ENCODE peak calls at places on chromosomes 1 and 21, in nine cellular contexts. O, B, S, I, T, C, K, G and P are unnamed samples.

GRCh38 chr1:208203848-208204609 is 40.2 kb downstream of the PLXNA2 start:
- DNase-seq in I (no peak), B (no peak), S (peak), K (no peak), T (peak), G (no peak), O (no peak), C (no peak), P (no peak)

GRCh38 chr1:15943515-15944307 is 32.2 kb downstream of the ZBTB17 start:
- DNase-seq in O (no peak), G (no peak), K (no peak), S (no peak), C (no peak), T (no peak), B (no peak), I (no peak), P (no peak)

GRCh38 chr21:46347791-46348381 is 23.9 kb downstream of the PCNT start:
- DNase-seq in K (no peak), I (no peak), T (peak), C (no peak), S (peak), G (no peak), O (no peak), B (no peak), P (no peak)

GRCh38 chr1:232501174-232501573 is 128.8 kb downstream of the SIPA1L2 start:
- DNase-seq in K (no peak), G (no peak), S (no peak), O (no peak), I (no peak), C (no peak), B (no peak), T (no peak), P (no peak)

GRCh38 chr1:83511327-83511726 is 487.6 kb downstream of the TTLL7 start:
- DNase-seq in I (no peak), O (no peak), T (peak), B (no peak), K (peak), C (no peak), G (no peak), S (no peak), P (no peak)

GRCh38 chr1:24236170-24237045 is 49.3 kb upstream of the IFNLR1 start:
- DNase-seq in T (peak), S (peak), I (no peak), K (no peak), O (peak), B (peak), C (no peak), G (peak), P (no peak)

GRCh38 chr1:60848583-60849188 is 233.7 kb upstream of the NFIA start:
- DNase-seq in O (no peak), K (peak), I (no peak), G (peak), C (no peak), S (peak), B (no peak), T (peak), P (no peak)

GRCh38 chr1:234106032-234106431 is 201.6 kb downstream of the SLC35F3 start:
- DNase-seq in B (no peak), G (no peak), O (no peak), C (no peak), I (no peak), T (no peak), K (no peak), S (no peak), P (no peak)

GRCh38 chr1:150981805-150982712 is at the start of gene ANXA9:
- DNase-seq in T (no peak), I (no peak), S (no peak), O (no peak), K (no peak), B (no peak), G (peak), C (no peak), P (no peak)

GRCh38 chr1:208174736-208175507 is 69.3 kb downstream of the PLXNA2 start:
- DNase-seq in G (peak), T (peak), B (no peak), C (no peak), O (no peak), K (no peak), I (no peak), S (peak), P (no peak)

GRCh38 chr1:154349121-154349520 is 23.8 kb downstream of the ATP8B2 start:
- DNase-seq in I (peak), T (no peak), S (no peak), G (no peak), K (no peak), O (no peak), C (no peak), B (no peak), P (no peak)

GRCh38 chr1:52867060-52867845 is 24.7 kb downstream of the ZYG11A start:
- DNase-seq in O (no peak), G (no peak), S (peak), B (no peak), C (no peak), T (no peak), I (no peak), K (no peak), P (no peak)

GRCh38 chr1:164748253-164748899 is 189.4 kb downstream of the PBX1 start:
- DNase-seq in S (peak), T (peak), O (no peak), C (no peak), K (no peak), G (peak), I (no peak), B (no peak), P (no peak)

GRCh38 chr1:165456114-165456513 is 11.2 kb upstream of the RXRG start:
- DNase-seq in S (no peak), T (no peak), I (no peak), O (no peak), B (no peak), K (no peak), G (no peak), C (no peak), P (peak)

GRCh38 chr1:163436133-163436532 is 114.4 kb downstream of the NUF2 start:
- DNase-seq in G (no peak), O (no peak), I (no peak), T (no peak), B (no peak), S (no peak), C (no peak), K (no peak), P (no peak)

GRCh38 chr1:27116697-27117096 is 38.2 kb downstream of the SLC9A1 start:
- DNase-seq in T (peak), C (no peak), K (no peak), O (no peak), G (peak), S (peak), B (no peak), I (no peak), P (no peak)

GRCh38 chr1:153697191-153697872 is 18.8 kb downstream of the NPR1 start:
- DNase-seq in O (no peak), G (peak), T (peak), B (no peak), K (no peak), I (peak), C (no peak), S (no peak), P (no peak)

GRCh38 chr1:161506336-161507223 is 1.3 kb downstream of the FCGR2A start:
- DNase-seq in K (no peak), I (no peak), S (peak), C (no peak), B (no peak), O (no peak), G (no peak), T (peak), P (no peak)

GRCh38 chr1:161258439-161259386 is at the start of gene PCP4L1:
- DNase-seq in S (peak), B (peak), C (peak), K (peak), I (peak), O (peak), T (peak), G (peak), P (peak)

GRCh38 chr1:209767706-209768105 is 11.9 kb downstream of the TRAF3IP3 start:
- DNase-seq in O (no peak), G (no peak), S (no peak), C (peak), I (no peak), B (no peak), T (no peak), K (no peak), P (no peak)

GRCh38 chr1:221913351-221913750 is 171.5 kb upstream of the DUSP10 start:
- DNase-seq in I (no peak), G (no peak), T (peak), O (no peak), C (no peak), S (no peak), B (no peak), K (no peak), P (no peak)

GRCh38 chr1:46394108-46394871 is at the start of gene FAAH:
- DNase-seq in T (no peak), O (peak), G (peak), B (peak), S (peak), K (peak), C (peak), I (peak), P (no peak)

GRCh38 chr1:163168053-163168452 is 34.7 kb downstream of the RGS5 start:
- DNase-seq in C (no peak), S (peak), K (no peak), I (no peak), G (peak), T (peak), B (no peak), O (no peak), P (peak)

GRCh38 chr1:182217967-182218366 is 156.5 kb upstream of the ZNF648 start:
- DNase-seq in S (no peak), K (no peak), C (no peak), B (no peak), I (no peak), O (no peak), G (peak), T (no peak), P (no peak)

GRCh38 chr1:174990382-174990999 is 9.3 kb upstream of the CACYBP start:
- DNase-seq in T (peak), O (no peak), C (peak), I (no peak), B (no peak), G (peak), S (peak), K (no peak), P (no peak)

GRCh38 chr1:228446849-228447248 is 30.2 kb upstream of the TRIM17 start:
- DNase-seq in S (no peak), G (no peak), C (no peak), T (no peak), K (no peak), B (no peak), O (no peak), I (no peak), P (no peak)

GRCh38 chr1:59743324-59744108 is 71.2 kb upstream of the HOOK1 start:
- DNase-seq in S (no peak), I (no peak), B (no peak), C (no peak), G (no peak), K (no peak), T (peak), O (no peak), P (peak)

GRCh38 chr1:97920275-97920831 is 481 bp downstream of the DPYD start:
- DNase-seq in S (peak), B (no peak), G (peak), C (no peak), I (no peak), K (peak), T (peak), O (no peak), P (no peak)

GRCh38 chr1:234230414-234230862 is 142.8 kb upstream of the COA6 start:
- DNase-seq in B (peak), K (peak), S (no peak), I (no peak), G (no peak), T (no peak), O (no peak), C (no peak), P (no peak)

GRCh38 chr1:224106568-224107281 is 7.2 kb upstream of the FBXO28 start:
- DNase-seq in S (peak), K (peak), O (peak), C (no peak), B (peak), G (peak), I (no peak), T (peak), P (peak)

GRCh38 chr1:37764888-37765441 is at the start of gene EPHA10:
- DNase-seq in S (no peak), B (no peak), C (peak), I (peak), O (no peak), K (peak), T (no peak), G (no peak), P (no peak)

GRCh38 chr1:31643976-31644559 is 608 bp downstream of the PEF1 start:
- DNase-seq in O (no peak), G (no peak), S (no peak), I (no peak), K (no peak), C (no peak), B (no peak), T (no peak), P (no peak)